ENCODE peak calls at places on chromosomes 12 and 14, in seven cellular contexts. Q is HCT116, R is astrocyte, Y is neural progenitor cell, F is DND-41, U is fibroblast of lung, I is GM23248. G is an unnamed sample. For H3K9me3, the result is how much of the 10 kb centered on the place peaks cover.

GRCh38 chr12:3333583-3333982 is 157.4 kb upstream of the PRMT8 start:
- DNase-seq in U (no peak), Q (peak), Y (peak), I (no peak), F (no peak), R (no peak), G (peak)

GRCh38 chr14:90396342-90397339 is at the start of gene CALM1:
- DNase-seq in R (peak), F (peak), I (peak), Y (peak), Q (peak), U (peak), G (peak)

GRCh38 chr12:101204598-101205304 is 5.3 kb downstream of the SLC5A8 start:
- DNase-seq in Y (peak), Q (no peak), I (no peak), U (no peak), R (no peak), F (no peak), G (peak)

GRCh38 chr12:118237053-118237665 is 101.2 kb downstream of the PEBP1 start:
- DNase-seq in U (no peak), F (no peak), Y (no peak), I (no peak), R (no peak), Q (no peak), G (no peak)

GRCh38 chr14:47269788-47270492 is 405.5 kb downstream of the MDGA2 start:
- DNase-seq in R (no peak), I (peak), U (peak), F (no peak), Q (no peak), Y (no peak), G (no peak)

GRCh38 chr12:107983871-107984480 is 145.1 kb upstream of the WSCD2 start:
- DNase-seq in I (peak), Q (no peak), F (no peak), Y (no peak), U (no peak), R (no peak), G (peak)

GRCh38 chr12:55742719-55743130 is at the start of gene GDF11:
- DNase-seq in U (peak), F (peak), R (peak), Q (no peak), Y (peak), I (peak), G (peak)

GRCh38 chr14:74080820-74081460 is 3.3 kb downstream of the ALDH6A1 start:
- DNase-seq in R (no peak), U (no peak), Q (no peak), Y (no peak), F (no peak), I (no peak), G (no peak)

GRCh38 chr14:74401504-74402241 is 24.3 kb downstream of the SYNDIG1L start:
- DNase-seq in R (no peak), Y (peak), Q (no peak), U (no peak), F (peak), I (peak), G (no peak)

GRCh38 chr12:129550353-129550752 is 353.5 kb downstream of the TMEM132D start:
- DNase-seq in Y (peak), Q (no peak), U (no peak), F (no peak), I (no peak), R (no peak), G (no peak)

GRCh38 chr14:100628225-100628624 is 41.0 kb upstream of the BEGAIN start:
- DNase-seq in Y (no peak), I (no peak), Q (no peak), F (no peak), R (no peak), U (no peak), G (no peak)

GRCh38 chr14:76708028-76708427 is 53.2 kb upstream of the VASH1 start:
- DNase-seq in F (no peak), Q (no peak), U (peak), I (peak), Y (no peak), R (no peak), G (no peak)

GRCh38 chr14:23147676-23148075 is 28.6 kb upstream of the CEBPE start:
- DNase-seq in F (no peak), U (peak), I (peak), Y (no peak), Q (no peak), R (peak), G (peak)

GRCh38 chr14:64569108-64570045 is 19.6 kb downstream of the PPP1R36 start:
- DNase-seq in R (peak), Q (peak), I (peak), U (peak), F (no peak), Y (peak), G (peak)

GRCh38 chr14:33800735-33801163 is 150.1 kb downstream of the EGLN3 start:
- DNase-seq in R (no peak), U (no peak), Q (no peak), F (no peak), I (no peak), Y (no peak), G (no peak)

GRCh38 chr12:28909291-28909690 is 239.8 kb upstream of the FAR2 start:
- DNase-seq in U (peak), R (peak), F (no peak), I (peak), Y (no peak), Q (no peak), G (peak)

GRCh38 chr14:71498151-71498734 is 434.0 kb upstream of the RGS6 start:
- DNase-seq in F (no peak), U (peak), I (peak), Y (no peak), Q (no peak), R (peak), G (no peak)

GRCh38 chr14:101687756-101688546 is 73.6 kb upstream of the PPP2R5C start:
- DNase-seq in R (no peak), U (no peak), Y (no peak), I (no peak), F (no peak), Q (no peak), G (no peak)

GRCh38 chr14:83994020-83994419 is 1535.9 kb upstream of the FLRT2 start:
- DNase-seq in Y (no peak), Q (no peak), I (no peak), F (no peak), R (peak), U (peak), G (no peak)

GRCh38 chr12:8904665-8905064 is 9.6 kb upstream of the PHC1 start:
- DNase-seq in Y (no peak), I (no peak), F (no peak), R (no peak), U (no peak), Q (no peak), G (no peak)

GRCh38 chr14:63770187-63770807 is 42.4 kb upstream of the SGPP1 start:
- DNase-seq in Y (peak), R (peak), Q (peak), F (peak), I (peak), U (peak), G (peak)

GRCh38 chr14:105055736-105056302 is 9.4 kb downstream of the GPR132 start:
- DNase-seq in Y (no peak), I (no peak), Q (no peak), F (no peak), U (no peak), R (no peak), G (no peak)

GRCh38 chr12:1791104-1791927 is 29.0 kb upstream of the LRTM2 start:
- DNase-seq in R (peak), U (peak), Y (peak), F (peak), Q (peak), I (peak), G (peak)

GRCh38 chr12:93851245-93851665 is 174.1 kb downstream of the CRADD start:
- DNase-seq in I (no peak), F (peak), Y (no peak), Q (no peak), R (no peak), U (no peak), G (no peak)

GRCh38 chr14:55581011-55581806 is 1.2 kb downstream of the KTN1 start:
- DNase-seq in F (peak), I (peak), Y (no peak), Q (no peak), R (peak), U (peak), G (peak)

GRCh38 chr12:104219361-104219892 is 3.8 kb downstream of the TXNRD1 start:
- DNase-seq in Y (no peak), I (peak), F (no peak), R (peak), Q (peak), U (peak), G (peak)

GRCh38 chr14:81765654-81766275 is 232.1 kb upstream of the SEL1L start:
- DNase-seq in Q (no peak), Y (no peak), F (no peak), U (no peak), R (no peak), I (no peak), G (no peak)

GRCh38 chr14:53190938-53191337 is 37.8 kb upstream of the DDHD1 start:
- DNase-seq in F (no peak), U (no peak), I (peak), Y (no peak), Q (no peak), R (peak), G (peak)

GRCh38 chr14:23112359-23113178 is 6.5 kb downstream of the CEBPE start:
- DNase-seq in R (no peak), I (peak), F (no peak), Q (no peak), Y (no peak), U (peak), G (no peak)

GRCh38 chr14:106308839-106309389 is 782.5 kb downstream of the TMEM121 start:
- DNase-seq in I (peak), Q (no peak), U (no peak), R (no peak), Y (peak), F (peak), G (no peak)

GRCh38 chr14:61257469-61258057 is 23.6 kb downstream of the TMEM30B start:
- DNase-seq in Y (no peak), F (no peak), I (no peak), R (no peak), Q (no peak), U (no peak), G (no peak)

GRCh38 chr14:100341301-100342031 is 18.3 kb downstream of the SLC25A47 start:
- DNase-seq in Q (no peak), I (peak), F (no peak), U (peak), Y (no peak), R (peak), G (peak)

DNA sequence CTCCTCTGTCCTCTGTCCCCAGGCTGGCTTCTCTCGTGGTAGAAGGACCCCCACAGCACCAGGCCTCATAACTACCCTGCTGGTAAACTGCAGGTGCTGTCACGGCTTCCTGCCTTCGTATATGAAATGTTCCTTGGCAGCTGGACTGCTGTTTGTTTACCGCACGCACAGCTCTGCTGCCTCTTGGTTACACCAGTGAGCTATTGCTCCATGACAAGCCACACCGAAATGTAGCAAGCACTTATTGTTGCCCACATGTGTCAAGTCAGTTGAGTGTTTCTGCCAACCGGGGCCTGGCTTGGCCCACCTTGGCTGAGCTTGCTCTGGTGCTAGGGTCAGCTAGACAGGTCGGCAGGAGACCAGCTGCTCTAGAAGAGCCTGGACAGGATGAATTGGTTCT is 21.7 kb upstream of the TCL1B start:
- DNase-seq in R (no peak), Q (no peak), F (no peak), I (no peak), U (no peak), Y (no peak), G (no peak)
- H3K9ac ChIP-seq in R (no peak), Q (no peak), F (no peak), I (no peak), U (no peak), Y (no peak), G (no peak)

DNA sequence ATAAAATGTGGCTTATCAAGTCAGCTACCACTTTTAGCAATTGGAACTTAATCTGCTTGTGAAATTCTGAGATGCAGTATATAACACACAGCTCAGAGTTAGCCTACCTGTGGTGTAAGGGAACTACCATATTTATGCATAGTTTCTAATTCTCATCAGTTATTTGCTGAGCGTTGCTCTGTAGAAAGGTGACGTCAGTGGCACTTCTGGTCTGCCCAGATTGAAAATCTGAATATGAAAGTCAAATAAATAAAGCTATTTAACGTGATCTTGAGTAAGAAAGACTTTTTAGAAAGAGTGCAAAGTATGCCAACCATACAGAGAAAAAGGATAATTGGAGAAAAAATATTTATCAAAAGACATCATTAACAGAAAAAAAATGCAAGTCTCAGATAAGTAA is 938.9 kb upstream of the NOVA1 start:
- DNase-seq in U (no peak), R (no peak), F (no peak), Q (no peak), I (no peak), Y (no peak), G (no peak)
- H3K9me3 ChIP-seq in U (under half), R (under half), F (under half), Q (under half), I (under half), Y (under half), G (under half)

GRCh38 chr12:53994268-53994690 is 5.7 kb upstream of the HOXC9 start:
- DNase-seq in Y (no peak), Q (no peak), R (no peak), I (no peak), U (no peak), F (no peak), G (no peak)

GRCh38 chr12:53994691-53995310 is 5.2 kb upstream of the HOXC9 start:
- DNase-seq in I (no peak), U (no peak), Y (no peak), Q (no peak), F (no peak), R (no peak), G (no peak)

GRCh38 chr12:53996188-53996885 is 3.6 kb upstream of the HOXC9 start:
- DNase-seq in Q (no peak), U (no peak), F (no peak), Y (no peak), I (no peak), R (no peak), G (no peak)

GRCh38 chr12:53996886-53997217 is 3.1 kb upstream of the HOXC9 start:
- DNase-seq in R (no peak), I (no peak), Q (no peak), Y (no peak), F (no peak), U (no peak), G (no peak)

GRCh38 chr12:53995311-53996187 is 4.4 kb upstream of the HOXC9 start:
- DNase-seq in U (no peak), R (no peak), F (no peak), Q (no peak), Y (no peak), I (peak), G (peak)
- TF ChIP-seq EZH2 in U (peak), R (peak), F (no peak), Q (no peak), Y (peak), I (no peak), G (no peak)

GRCh38 chr12:6935221-6935550 is 7.4 kb downstream of the ATN1 start:
- DNase-seq in U (no peak), Q (no peak), F (no peak), Y (no peak), I (peak), R (no peak), G (no peak)
- H3K9ac ChIP-seq in U (no peak), Q (no peak), F (peak), Y (no peak), I (peak), R (peak), G (no peak)

DNA sequence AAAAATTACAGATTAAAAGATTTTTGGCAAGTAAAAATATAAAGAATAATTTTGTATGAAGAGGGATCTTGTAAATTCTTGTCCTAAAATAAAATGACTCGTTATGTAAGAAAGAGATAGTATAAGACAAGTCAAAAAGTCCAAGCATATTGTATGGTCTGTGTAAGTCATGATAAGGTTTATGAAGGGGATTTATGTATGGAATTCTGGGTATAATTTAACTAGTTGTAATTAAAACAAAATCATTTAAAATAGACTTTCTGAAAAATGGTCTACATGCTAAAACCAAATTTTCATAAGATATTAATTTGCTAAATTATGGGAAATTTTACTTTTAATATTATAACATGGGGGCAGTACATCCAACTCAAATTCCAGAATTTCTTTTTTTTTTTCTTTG is 17.6 kb upstream of the PEX5 start:
- DNase-seq in I (no peak), F (no peak), Y (peak), Q (no peak), R (no peak), U (no peak), G (no peak)
- H3K9me3 ChIP-seq in I (under half), F (half or more), Y (under half), Q (under half), R (under half), U (under half), G (under half)

GRCh38 chr12:68349083-68349700 is 17.0 kb upstream of the MDM1 start:
- DNase-seq in F (no peak), U (peak), I (no peak), Q (no peak), R (peak), Y (peak), G (no peak)

GRCh38 chr12:68349921-68350606 is 17.9 kb upstream of the MDM1 start:
- DNase-seq in R (no peak), Q (no peak), I (peak), Y (no peak), U (no peak), F (no peak), G (peak)

GRCh38 chr12:68350753-68351152 is 18.6 kb upstream of the MDM1 start:
- DNase-seq in U (peak), I (peak), R (peak), Y (no peak), F (no peak), Q (no peak), G (peak)

GRCh38 chr12:68348419-68348818 is 16.3 kb upstream of the MDM1 start:
- DNase-seq in Y (no peak), R (no peak), Q (no peak), U (no peak), F (no peak), I (no peak), G (no peak)

DNA sequence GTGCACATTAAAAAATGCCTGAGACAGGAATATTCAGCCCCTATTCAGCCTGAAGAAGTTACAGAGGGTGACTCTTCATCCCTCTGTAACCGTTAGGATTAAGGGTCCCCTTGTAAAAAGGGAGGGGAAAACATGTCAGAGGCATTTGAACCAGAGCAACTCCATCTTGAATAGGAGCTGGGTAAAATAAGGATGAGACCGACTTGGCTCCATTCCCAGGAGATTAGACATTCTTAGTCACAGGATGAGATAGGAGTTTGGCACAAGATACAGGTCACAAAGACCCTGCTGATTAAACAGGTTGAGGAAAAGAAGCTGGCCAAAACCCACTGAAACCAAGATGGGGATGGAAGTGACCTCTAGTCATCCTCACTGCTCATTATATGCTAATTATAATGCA is 19.9 kb upstream of the MDM1 start:
- DNase-seq in Y (no peak), F (no peak), U (no peak), Q (no peak), I (no peak), R (no peak), G (peak)
- TF ChIP-seq EZH2 in Y (no peak), F (no peak), U (no peak), Q (no peak), I (no peak), R (no peak), G (no peak)

G was measured in PC-3.